ENCODE peak calls at places on chromosome 22, in six cellular contexts. P, V, A, O, J and X are unnamed samples.

GRCh38 chr22:49382451-49382735 is 445.3 kb downstream of the BRD1 start:
- DNase-seq in P (peak), V (no peak), A (peak), O (no peak), J (no peak), X (no peak)

GRCh38 chr22:45139693-45140092 is 24.0 kb upstream of the NUP50 start:
- DNase-seq in P (no peak), V (no peak), A (no peak), O (no peak), J (no peak), X (no peak)

GRCh38 chr22:44459041-44459440 is 39.0 kb downstream of the RTL6 start:
- DNase-seq in P (no peak), V (no peak), A (no peak), O (no peak), J (no peak), X (no peak)

GRCh38 chr22:44071760-44072159 is 47.7 kb downstream of the PARVB start:
- DNase-seq in P (no peak), V (no peak), A (no peak), O (no peak), J (no peak), X (no peak)

GRCh38 chr22:21707677-21708076 is 27.9 kb downstream of the YPEL1 start:
- DNase-seq in P (no peak), V (no peak), A (no peak), O (no peak), J (no peak), X (no peak)

GRCh38 chr22:21044931-21045584 is 688 bp upstream of the LRRC74B start:
- DNase-seq in P (no peak), V (peak), A (peak), O (no peak), J (no peak), X (no peak)

GRCh38 chr22:27028093-27028492 is 370.7 kb downstream of the MIAT start:
- DNase-seq in P (no peak), V (no peak), A (no peak), O (no peak), J (no peak), X (no peak)

GRCh38 chr22:41488076-41488475 is 19.2 kb downstream of the ACO2 start:
- DNase-seq in P (no peak), V (no peak), A (no peak), O (no peak), J (no peak), X (no peak)

GRCh38 chr22:44363214-44363979 is 50.6 kb upstream of the SHISAL1 start:
- DNase-seq in P (no peak), V (peak), A (peak), O (peak), J (no peak), X (no peak)

GRCh38 chr22:17371446-17371845 is 2.2 kb downstream of the CECR2 start:
- DNase-seq in P (no peak), V (no peak), A (no peak), O (no peak), J (no peak), X (no peak)
- TF ChIP-seq CTCF in P (no peak), V (no peak), A (no peak), O (no peak), J (no peak), X (no peak)

DNA sequence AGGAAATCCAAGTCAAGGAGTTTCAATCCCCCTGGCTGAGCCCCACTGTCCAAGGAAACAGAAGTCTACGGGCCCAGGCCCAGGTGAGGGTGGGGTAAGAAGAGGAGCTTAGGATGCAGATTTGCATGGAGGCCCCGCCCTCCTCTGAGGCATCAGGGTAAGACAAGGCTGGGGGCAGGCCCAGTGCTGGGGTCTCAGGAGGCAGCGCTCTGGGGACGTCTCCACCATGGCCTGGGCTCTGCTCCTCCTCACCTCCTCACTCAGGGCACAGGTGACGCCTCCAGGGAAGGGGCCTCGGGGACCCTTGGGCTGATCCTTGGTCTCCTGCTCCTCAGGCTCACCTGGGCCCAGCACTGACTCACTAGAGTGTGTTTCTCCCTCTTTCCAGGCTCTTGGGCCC is 31.3 kb upstream of the IGLL5 start:
- DNase-seq in P (no peak), V (no peak), A (no peak), O (no peak), J (no peak), X (no peak)
- TF ChIP-seq CTCF in P (no peak), V (no peak), A (no peak), O (no peak), J (no peak), X (no peak)

GRCh38 chr22:38724176-38724575 is 18.4 kb downstream of the GTPBP1 start:
- DNase-seq in P (no peak), V (no peak), A (no peak), O (no peak), J (no peak), X (no peak)

GRCh38 chr22:38725900-38726655 is 20.3 kb downstream of the GTPBP1 start:
- DNase-seq in P (no peak), V (no peak), A (no peak), O (no peak), J (no peak), X (no peak)

GRCh38 chr22:38727123-38727522 is 21.4 kb downstream of the GTPBP1 start:
- DNase-seq in P (no peak), V (no peak), A (no peak), O (no peak), J (no peak), X (no peak)

GRCh38 chr22:38727530-38728451 is 22.0 kb downstream of the GTPBP1 start:
- DNase-seq in P (no peak), V (no peak), A (no peak), O (no peak), J (no peak), X (no peak)

GRCh38 chr22:38724926-38725571 is 19.3 kb downstream of the GTPBP1 start:
- DNase-seq in P (no peak), V (peak), A (no peak), O (no peak), J (no peak), X (no peak)
- TF ChIP-seq CTCF in P (peak), V (peak), A (peak), O (peak), J (peak), X (peak)

GRCh38 chr22:39894554-39895092 is 1.1 kb upstream of the ENTHD1 start:
- DNase-seq in P (no peak), V (no peak), A (no peak), O (no peak), J (no peak), X (no peak)
- TF ChIP-seq CTCF in P (no peak), V (no peak), A (no peak), O (no peak), J (no peak), X (no peak)

GRCh38 chr22:28658448-28658847 is 21.2 kb downstream of the TTC28 start:
- DNase-seq in P (no peak), V (no peak), A (no peak), O (no peak), J (no peak), X (no peak)
- TF ChIP-seq CTCF in P (no peak), V (no peak), A (no peak), O (no peak), J (no peak), X (no peak)

GRCh38 chr22:32355760-32356159 is 1.9 kb upstream of the RFPL3 start:
- DNase-seq in P (no peak), V (no peak), A (no peak), O (no peak), J (no peak), X (no peak)
- TF ChIP-seq CTCF in P (peak), V (peak), A (no peak), O (no peak), J (peak), X (no peak)

GRCh38 chr22:32632650-32633049 is 158.0 kb downstream of the FBXO7 start:
- DNase-seq in P (no peak), V (no peak), A (no peak), O (no peak), J (no peak), X (no peak)

GRCh38 chr22:32637951-32638350 is 163.3 kb downstream of the FBXO7 start:
- DNase-seq in P (no peak), V (no peak), A (no peak), O (no peak), J (no peak), X (no peak)

GRCh38 chr22:32631507-32632245 is 157.1 kb downstream of the FBXO7 start:
- DNase-seq in P (no peak), V (no peak), A (no peak), O (no peak), J (no peak), X (no peak)

GRCh38 chr22:32634424-32634981 is 159.9 kb downstream of the FBXO7 start:
- DNase-seq in P (no peak), V (no peak), A (no peak), O (no peak), J (no peak), X (no peak)

DNA sequence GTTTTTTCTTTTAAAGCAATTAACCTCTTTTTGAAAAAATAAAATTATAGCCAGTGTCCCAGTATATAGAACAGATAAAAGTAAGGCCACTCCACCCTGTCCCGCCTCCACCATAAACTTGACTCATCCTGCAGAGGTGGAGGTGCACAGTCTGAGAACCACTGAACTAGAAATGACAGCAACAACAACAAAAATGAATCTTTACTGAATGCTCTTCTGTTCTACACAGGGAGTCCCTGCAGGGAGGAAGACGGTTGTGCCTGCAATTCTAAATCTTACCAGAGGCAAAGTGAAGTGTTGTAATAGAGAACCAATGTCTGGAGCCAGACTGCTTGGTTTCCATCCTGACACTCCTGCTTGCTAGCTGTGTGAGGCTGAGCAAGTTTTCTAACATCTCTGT is 162.3 kb downstream of the FBXO7 start:
- DNase-seq in P (no peak), V (no peak), A (no peak), O (no peak), J (no peak), X (no peak)
- TF ChIP-seq CTCF in P (peak), V (peak), A (no peak), O (peak), J (no peak), X (no peak)

DNA sequence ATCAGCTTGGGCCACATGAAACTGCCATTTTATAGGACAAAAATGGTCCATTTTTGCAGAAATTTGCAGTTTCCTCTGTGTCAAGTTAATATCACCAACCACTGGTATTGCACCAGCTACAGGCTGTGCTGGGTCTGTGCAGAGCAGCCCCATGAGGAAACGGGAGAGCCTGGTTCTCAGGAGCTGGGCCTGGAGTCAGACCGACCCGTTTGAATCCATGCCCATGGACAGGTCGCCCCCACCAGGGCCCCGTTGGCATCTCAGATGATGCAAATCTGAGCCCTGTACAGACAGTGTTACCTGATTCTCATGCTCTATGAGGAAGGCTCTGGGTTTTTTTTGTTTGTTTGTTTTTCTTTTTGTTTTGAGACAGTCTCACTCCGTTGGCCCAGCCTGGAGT is 9.8 kb upstream of the SEC14L6 start:
- DNase-seq in P (no peak), V (no peak), A (no peak), O (no peak), J (no peak), X (no peak)
- TF ChIP-seq CTCF in P (no peak), V (peak), A (no peak), O (no peak), J (no peak), X (no peak)